ENCODE peak calls at places on chromosomes 11 and 22, in ten cellular contexts. J, Z, E, R, A, V, O, T, K and S are unnamed samples.

GRCh38 chr11:86703992-86704391 is 31.6 kb upstream of the ME3 start:
- DNase-seq in Z (no peak), V (no peak), K (no peak), J (no peak), T (no peak), O (no peak), A (no peak), E (no peak), R (no peak), S (no peak)

GRCh38 chr22:40209945-40210485 is 32.3 kb downstream of the TNRC6B start:
- DNase-seq in V (no peak), O (no peak), E (no peak), Z (no peak), R (no peak), J (no peak), T (no peak), A (no peak), K (no peak), S (no peak)

GRCh38 chr11:10727259-10727851 is 23.7 kb upstream of the CTR9 start:
- DNase-seq in T (peak), V (no peak), E (no peak), K (no peak), O (no peak), A (no peak), R (no peak), J (no peak), Z (no peak), S (no peak)

GRCh38 chr22:31039393-31039792 is 41.7 kb upstream of the SMTN start:
- DNase-seq in O (no peak), V (no peak), E (no peak), T (peak), A (no peak), J (no peak), Z (no peak), R (no peak), K (no peak), S (no peak)

GRCh38 chr11:8719260-8720190 is 36.9 kb downstream of the RPL27A start:
- DNase-seq in E (no peak), T (peak), K (no peak), O (no peak), J (peak), Z (peak), A (no peak), V (no peak), R (peak), S (no peak)

GRCh38 chr22:36322602-36322915 is 65.2 kb downstream of the MYH9 start:
- DNase-seq in R (no peak), Z (no peak), T (no peak), O (no peak), E (no peak), V (no peak), A (no peak), J (no peak), K (no peak), S (no peak)

GRCh38 chr11:12421386-12421785 is 44.0 kb downstream of the PARVA start:
- DNase-seq in J (no peak), O (no peak), V (no peak), K (no peak), T (no peak), A (no peak), E (no peak), Z (no peak), R (no peak), S (no peak)

GRCh38 chr22:22076937-22077703 is 94.5 kb upstream of the TOP3B start:
- DNase-seq in K (no peak), J (no peak), E (no peak), R (no peak), Z (no peak), T (peak), O (no peak), V (no peak), A (no peak), S (no peak)

GRCh38 chr22:44538071-44538470 is 40.0 kb upstream of the RTL6 start:
- DNase-seq in J (no peak), O (no peak), E (peak), V (no peak), R (no peak), K (no peak), Z (no peak), A (no peak), T (peak), S (no peak)

GRCh38 chr11:85052636-85053035 is 574.5 kb downstream of the DLG2 start:
- DNase-seq in E (no peak), A (no peak), R (no peak), O (no peak), Z (no peak), K (no peak), J (no peak), T (no peak), V (no peak), S (no peak)